ENCODE peak calls at places on chromosomes 3 and 15, in ten cellular contexts. Q is right lobe of liver, S is body of pancreas, E is A549, X is K562, V is HCT116, W is HepG2, B is heart left ventricle, H is gastrocnemius medialis, M is upper lobe of left lung. A is an unnamed sample.

GRCh38 chr15:74383695-74384565 is 16.5 kb upstream of the CYP11A1 start:
- ATAC-seq in Q (no peak), S (no peak), E (no peak), X (peak; percentile 9), V (peak; percentile 27), W (no peak), B (no peak), H (no peak), M (no peak), A (no peak)

GRCh38 chr15:77021803-77022381 is 27.0 kb downstream of the PSTPIP1 start:
- ATAC-seq in Q (no peak), S (no peak), E (no peak), X (no peak), V (no peak), W (no peak), B (no peak), H (no peak), M (no peak), A (no peak)

GRCh38 chr3:118408431-118408830 is 626.2 kb downstream of the IGSF11 start:
- ATAC-seq in Q (no peak), S (no peak), E (no peak), X (no peak), V (no peak), W (no peak), B (no peak), H (no peak), M (no peak), A (no peak)

GRCh38 chr3:39216176-39216790 is 23.9 kb upstream of the XIRP1 start:
- ATAC-seq in Q (peak; percentile 43), S (no peak), E (no peak), X (no peak), V (no peak), W (no peak), B (no peak), H (no peak), M (peak; percentile 87), A (no peak)

GRCh38 chr3:60585918-60586317 is 665.3 kb downstream of the FHIT start:
- ATAC-seq in Q (no peak), S (no peak), E (no peak), X (no peak), V (no peak), W (no peak), B (no peak), H (no peak), M (no peak), A (no peak)

GRCh38 chr15:26807517-26808427 is 34.9 kb upstream of the GABRB3 start:
- ATAC-seq in Q (no peak), S (no peak), E (no peak), X (no peak), V (no peak), W (no peak), B (peak; percentile 43), H (no peak), M (no peak), A (no peak)

GRCh38 chr3:182739619-182740018 is 53.7 kb upstream of the ATP11B start:
- ATAC-seq in Q (no peak), S (no peak), E (peak; percentile 47), X (peak; percentile 91), V (peak; percentile 39), W (no peak), B (no peak), H (peak; percentile 67), M (no peak), A (no peak)

GRCh38 chr3:38308456-38308855 is 26.4 kb downstream of the SLC22A14 start:
- ATAC-seq in Q (no peak), S (no peak), E (no peak), X (peak; percentile 19), V (no peak), W (no peak), B (no peak), H (no peak), M (no peak), A (no peak)

GRCh38 chr3:14457999-14458398 is 55.6 kb downstream of the SLC6A6 start:
- ATAC-seq in Q (peak; percentile 19), S (no peak), E (no peak), X (peak; percentile 83), V (peak; percentile 45), W (no peak), B (no peak), H (no peak), M (no peak), A (no peak)

GRCh38 chr3:150871192-150871591 is 34.0 kb downstream of the MINDY4B start:
- ATAC-seq in Q (no peak), S (no peak), E (peak; percentile 85), X (peak; percentile 27), V (no peak), W (no peak), B (no peak), H (no peak), M (no peak), A (no peak)

GRCh38 chr15:77804210-77804609 is 171.5 kb upstream of the LINGO1 start:
- ATAC-seq in Q (no peak), S (no peak), E (no peak), X (no peak), V (peak; percentile 14), W (no peak), B (peak; percentile 47), H (no peak), M (no peak), A (no peak)

GRCh38 chr3:106473576-106474506 is 605.0 kb upstream of the CBLB start:
- ATAC-seq in Q (no peak), S (no peak), E (no peak), X (no peak), V (no peak), W (no peak), B (no peak), H (no peak), M (no peak), A (no peak)

GRCh38 chr3:47265008-47265407 is 17.6 kb downstream of the KIF9 start:
- ATAC-seq in Q (no peak), S (no peak), E (no peak), X (no peak), V (no peak), W (no peak), B (no peak), H (no peak), M (no peak), A (no peak)

GRCh38 chr3:190455843-190456242 is 6.1 kb upstream of the TMEM207 start:
- ATAC-seq in Q (no peak), S (no peak), E (no peak), X (no peak), V (no peak), W (no peak), B (no peak), H (no peak), M (no peak), A (no peak)

GRCh38 chr3:190456779-190457178 is 7.1 kb upstream of the TMEM207 start:
- ATAC-seq in Q (no peak), S (no peak), E (no peak), X (no peak), V (no peak), W (no peak), B (no peak), H (no peak), M (no peak), A (no peak)

GRCh38 chr3:190458040-190458439 is 8.3 kb upstream of the TMEM207 start:
- ATAC-seq in Q (no peak), S (no peak), E (no peak), X (no peak), V (no peak), W (no peak), B (no peak), H (no peak), M (no peak), A (no peak)
- TF ChIP-seq CTCF in Q (no peak), S (no peak), E (no peak), X (no peak), V (no peak), W (no peak), B (no peak), H (no peak), M (no peak), A (no peak)

DNA sequence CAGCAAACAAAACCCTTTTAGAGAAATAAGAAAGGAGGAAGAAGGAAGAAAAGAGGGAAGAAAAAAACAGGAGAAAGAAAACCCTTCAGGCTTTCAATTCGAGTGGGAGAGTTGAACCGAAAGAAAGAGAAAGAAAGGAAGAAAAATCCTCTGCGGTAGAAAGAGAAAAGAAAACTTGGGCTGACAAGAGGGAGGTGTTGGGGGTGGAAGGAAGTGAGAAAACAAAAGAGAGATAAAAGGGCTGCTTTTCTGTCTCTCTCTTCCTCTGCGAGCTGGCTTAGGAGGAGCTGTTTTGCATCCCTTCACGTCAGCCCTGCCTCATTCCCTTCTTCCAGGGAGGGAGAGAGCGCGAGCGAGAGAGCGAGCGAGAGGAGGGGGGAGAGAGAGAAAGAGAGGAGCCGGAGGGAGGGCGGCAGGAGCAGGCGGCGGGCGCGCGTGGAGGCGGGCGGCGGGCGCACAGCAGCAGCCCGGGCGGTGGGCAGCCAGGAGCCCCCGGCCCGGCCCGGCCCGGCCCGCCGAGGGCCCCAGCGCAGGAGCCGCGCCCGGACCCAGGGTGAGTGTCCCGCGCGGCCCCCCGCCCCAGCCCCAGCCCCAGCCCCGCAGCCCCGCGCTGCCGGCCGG is at the start of gene ZNF710:
- ATAC-seq in Q (peak; percentile 36), S (peak; percentile 5), E (peak; percentile 40), X (peak; percentile 64), V (peak; percentile 23), W (no peak), B (peak; percentile 50), H (peak; percentile 34), M (peak; percentile 35), A (peak; percentile 51)
- TF ChIP-seq POLR2A in Q (no peak), S (no peak), E (peak; percentile 30), X (peak; percentile 48), V (peak; percentile 6), W (no peak), B (no peak), H (peak; percentile 27), M (no peak), A (peak; percentile 21)

DNA sequence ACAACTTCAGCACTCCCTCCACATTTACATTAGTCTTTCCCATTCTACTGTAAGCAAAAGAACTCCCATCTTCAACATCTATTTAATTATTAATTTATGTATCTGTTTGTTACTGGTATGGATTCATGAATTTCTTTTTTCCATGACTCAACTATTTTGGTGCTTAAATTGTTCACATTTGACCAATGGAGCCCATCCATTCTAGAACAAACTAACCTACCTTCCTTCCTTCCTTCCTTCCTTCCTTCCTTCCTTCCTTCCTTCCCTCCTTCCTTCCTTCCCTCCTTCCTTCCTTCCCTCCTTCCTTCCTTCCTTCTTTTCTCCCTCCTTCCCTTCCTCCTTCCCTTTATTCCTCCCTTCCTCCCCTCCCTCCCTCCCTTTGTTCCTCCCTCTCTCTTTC is 16.8 kb upstream of the MBNL1 start:
- ATAC-seq in Q (no peak), S (no peak), E (no peak), X (no peak), V (no peak), W (no peak), B (no peak), H (no peak), M (no peak), A (no peak)
- H3K4me1 ChIP-seq in Q (no peaks in the 10 kb centered on the region), S (peaks cover 3% of the 10 kb centered on the region), E (no peaks in the 10 kb centered on the region), X (peaks cover 2% of the 10 kb centered on the region), V (peaks cover 1% of the 10 kb centered on the region), W (no peaks in the 10 kb centered on the region), B (no peaks in the 10 kb centered on the region), H (no peaks in the 10 kb centered on the region), M (peaks cover 9% of the 10 kb centered on the region), A (peaks cover 2% of the 10 kb centered on the region)

DNA sequence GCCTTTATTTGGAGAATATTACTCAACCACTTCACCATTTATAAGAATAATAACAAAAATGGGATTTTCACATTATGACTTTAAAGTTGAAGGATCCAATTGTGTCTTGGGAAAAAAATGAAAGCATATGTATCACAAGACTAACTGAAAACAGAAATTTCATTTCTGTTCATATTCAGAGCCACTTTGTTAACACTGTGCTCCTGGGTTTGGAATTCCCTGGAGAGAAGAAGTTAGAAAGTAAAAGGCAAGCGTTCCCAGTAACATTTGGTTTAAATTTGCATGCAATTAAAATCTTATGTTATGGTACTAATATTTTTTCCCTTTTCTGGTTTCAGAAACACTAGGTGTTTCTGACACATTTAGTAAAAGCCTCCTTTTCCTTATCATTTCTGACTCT is 230.8 kb downstream of the RBMS3 start:
- ATAC-seq in Q (no peak), S (no peak), E (no peak), X (no peak), V (no peak), W (no peak), B (no peak), H (no peak), M (no peak), A (no peak)
- TF ChIP-seq CTCF in Q (no peak), S (no peak), E (no peak), X (no peak), V (no peak), W (no peak), B (no peak), H (no peak), M (no peak), A (no peak)

A was measured in gastroesophageal sphincter.